ENCODE peak calls at places on chromosomes 11 and 22, in eight cellular contexts. One of them, this sample, is unnamed.

GRCh38 chr22:20794132-20794990 is 20.4 kb downstream of the SERPIND1 start:
- DNase-seq in EH: no peak
- DNase-seq in activated naive CD4-positive, alpha-beta T cell: no peak
- DNase-seq in tibial artery: no peak
- DNase-seq in brain pericyte: no peak
- DNase-seq in Ammon's horn: no peak
- DNase-seq in nephron progenitor cell: no peak
- DNase-seq in stimulated activated CD8-positive, alpha-beta memory T cell treated with anti-CD3 and anti-CD28 coated beads, Interleukin-4, amount 100 ng/mL, for 1 hour: no peak
- DNase-seq in this sample: no peak

GRCh38 chr11:73446766-73447165 is 70.6 kb downstream of the RELT start:
- DNase-seq in nephron progenitor cell: no peak
- DNase-seq in activated naive CD4-positive, alpha-beta T cell: no peak
- DNase-seq in brain pericyte: no peak
- DNase-seq in stimulated activated CD8-positive, alpha-beta memory T cell treated with anti-CD3 and anti-CD28 coated beads, Interleukin-4, amount 100 ng/mL, for 1 hour: no peak
- DNase-seq in Ammon's horn: no peak
- DNase-seq in EH: no peak
- DNase-seq in tibial artery: no peak
- DNase-seq in this sample: no peak

GRCh38 chr11:69683764-69684333 is 8.7 kb upstream of the LTO1 start:
- DNase-seq in tibial artery: peak
- DNase-seq in brain pericyte: no peak
- DNase-seq in nephron progenitor cell: peak
- DNase-seq in activated naive CD4-positive, alpha-beta T cell: no peak
- DNase-seq in EH: peak
- DNase-seq in stimulated activated CD8-positive, alpha-beta memory T cell treated with anti-CD3 and anti-CD28 coated beads, Interleukin-4, amount 100 ng/mL, for 1 hour: no peak
- DNase-seq in Ammon's horn: no peak
- DNase-seq in this sample: no peak

GRCh38 chr11:74371269-74372039 is 26.8 kb downstream of the PGM2L1 start:
- DNase-seq in EH: peak
- DNase-seq in Ammon's horn: peak
- DNase-seq in tibial artery: no peak
- DNase-seq in nephron progenitor cell: no peak
- DNase-seq in brain pericyte: peak
- DNase-seq in stimulated activated CD8-positive, alpha-beta memory T cell treated with anti-CD3 and anti-CD28 coated beads, Interleukin-4, amount 100 ng/mL, for 1 hour: no peak
- DNase-seq in activated naive CD4-positive, alpha-beta T cell: no peak
- DNase-seq in this sample: no peak

GRCh38 chr11:45095691-45096010 is 50.8 kb upstream of the PRDM11 start:
- DNase-seq in nephron progenitor cell: no peak
- DNase-seq in Ammon's horn: no peak
- DNase-seq in activated naive CD4-positive, alpha-beta T cell: no peak
- DNase-seq in brain pericyte: no peak
- DNase-seq in stimulated activated CD8-positive, alpha-beta memory T cell treated with anti-CD3 and anti-CD28 coated beads, Interleukin-4, amount 100 ng/mL, for 1 hour: no peak
- DNase-seq in EH: no peak
- DNase-seq in tibial artery: no peak
- DNase-seq in this sample: no peak

GRCh38 chr11:120521176-120521575 is 9.6 kb downstream of the GRIK4 start:
- DNase-seq in EH: no peak
- DNase-seq in Ammon's horn: no peak
- DNase-seq in brain pericyte: no peak
- DNase-seq in stimulated activated CD8-positive, alpha-beta memory T cell treated with anti-CD3 and anti-CD28 coated beads, Interleukin-4, amount 100 ng/mL, for 1 hour: no peak
- DNase-seq in activated naive CD4-positive, alpha-beta T cell: no peak
- DNase-seq in nephron progenitor cell: no peak
- DNase-seq in tibial artery: peak
- DNase-seq in this sample: no peak

GRCh38 chr22:23402275-23403151 is 177.6 kb downstream of the IGLL1 start:
- DNase-seq in EH: peak
- DNase-seq in activated naive CD4-positive, alpha-beta T cell: no peak
- DNase-seq in brain pericyte: no peak
- DNase-seq in Ammon's horn: peak
- DNase-seq in tibial artery: peak
- DNase-seq in nephron progenitor cell: peak
- DNase-seq in stimulated activated CD8-positive, alpha-beta memory T cell treated with anti-CD3 and anti-CD28 coated beads, Interleukin-4, amount 100 ng/mL, for 1 hour: peak
- DNase-seq in this sample: no peak

GRCh38 chr11:3028808-3029207 is 28.4 kb downstream of the CARS1 start:
- DNase-seq in nephron progenitor cell: no peak
- DNase-seq in brain pericyte: no peak
- DNase-seq in activated naive CD4-positive, alpha-beta T cell: no peak
- DNase-seq in EH: no peak
- DNase-seq in Ammon's horn: no peak
- DNase-seq in tibial artery: no peak
- DNase-seq in stimulated activated CD8-positive, alpha-beta memory T cell treated with anti-CD3 and anti-CD28 coated beads, Interleukin-4, amount 100 ng/mL, for 1 hour: no peak
- DNase-seq in this sample: no peak

GRCh38 chr11:125517116-125517804 is 21.2 kb upstream of the FEZ1 start:
- DNase-seq in tibial artery: no peak
- DNase-seq in stimulated activated CD8-positive, alpha-beta memory T cell treated with anti-CD3 and anti-CD28 coated beads, Interleukin-4, amount 100 ng/mL, for 1 hour: no peak
- DNase-seq in nephron progenitor cell: peak
- DNase-seq in Ammon's horn: peak
- DNase-seq in EH: peak
- DNase-seq in brain pericyte: no peak
- DNase-seq in activated naive CD4-positive, alpha-beta T cell: no peak
- DNase-seq in this sample: no peak

GRCh38 chr22:45918455-45919370 is 58.2 kb downstream of the WNT7B start:
- DNase-seq in Ammon's horn: no peak
- DNase-seq in tibial artery: no peak
- DNase-seq in stimulated activated CD8-positive, alpha-beta memory T cell treated with anti-CD3 and anti-CD28 coated beads, Interleukin-4, amount 100 ng/mL, for 1 hour: no peak
- DNase-seq in activated naive CD4-positive, alpha-beta T cell: no peak
- DNase-seq in nephron progenitor cell: no peak
- DNase-seq in EH: no peak
- DNase-seq in brain pericyte: no peak
- DNase-seq in this sample: no peak